ENCODE peak calls at places on chromosome 18, in six cellular contexts. V is CD8-positive, alpha-beta T cell; C is effector memory CD4-positive, alpha-beta T cell; H is GM23248; F is OCI-LY7; G is psoas muscle. Q is an unnamed sample.

GRCh38 chr18:5894613-5895299 is 566 bp downstream of the TMEM200C start:
- DNase-seq in V (no peak), C (no peak), H (peak), F (no peak), G (peak), Q (no peak)

GRCh38 chr18:35024965-35025364 is 16.2 kb upstream of the MAPRE2 start:
- DNase-seq in V (no peak), C (no peak), H (peak), F (no peak), G (peak), Q (no peak)

GRCh38 chr18:42437646-42438045 is 482.6 kb downstream of the PIK3C3 start:
- DNase-seq in V (no peak), C (no peak), H (no peak), F (no peak), G (peak), Q (no peak)

GRCh38 chr18:68699043-68699442 is 15.9 kb downstream of the TMX3 start:
- DNase-seq in V (no peak), C (no peak), H (peak), F (no peak), G (no peak), Q (no peak)

GRCh38 chr18:3062798-3063563 is 50.0 kb upstream of the LPIN2 start:
- DNase-seq in V (peak), C (peak), H (peak), F (peak), G (peak), Q (peak)

GRCh38 chr18:48132993-48133674 is 202.7 kb upstream of the SMAD2 start:
- DNase-seq in V (no peak), C (no peak), H (no peak), F (no peak), G (no peak), Q (no peak)

GRCh38 chr18:8364385-8364784 is 244.9 kb upstream of the RAB12 start:
- DNase-seq in V (no peak), C (no peak), H (no peak), F (no peak), G (no peak), Q (no peak)

GRCh38 chr18:46324556-46324955 is 220.4 kb downstream of the HAUS1 start:
- DNase-seq in V (no peak), C (no peak), H (peak), F (peak), G (no peak), Q (no peak)

GRCh38 chr18:28657836-28658410 is 481.0 kb upstream of the CDH2 start:
- DNase-seq in V (no peak), C (no peak), H (peak), F (no peak), G (no peak), Q (no peak)

DNA sequence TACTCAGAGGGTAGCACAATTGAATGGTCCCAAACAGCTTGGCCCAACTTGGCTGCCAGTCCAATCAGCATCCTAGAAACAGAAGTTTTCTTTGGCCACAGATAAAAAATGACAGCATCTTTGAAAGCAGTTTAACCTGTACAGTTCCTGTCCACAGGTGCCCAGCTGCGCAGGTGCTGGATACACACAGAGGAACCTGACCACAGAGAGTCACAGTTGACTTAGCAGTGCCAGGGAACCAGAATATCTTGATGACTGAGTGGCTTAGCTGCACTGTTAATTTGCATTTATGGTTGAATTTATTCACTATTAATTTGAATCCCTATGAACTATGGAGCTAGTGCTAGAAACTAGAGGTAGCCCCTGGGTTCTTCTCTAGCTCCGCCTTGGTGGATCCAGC is 93.7 kb downstream of the TPGS2 start:
- DNase-seq in V (no peak), C (no peak), H (no peak), F (peak), G (no peak), Q (no peak)
- H3K27ac ChIP-seq in V (no peak), C (no peak), H (no peak), F (peak), G (no peak), Q (no peak)

GRCh38 chr18:31591113-31591512 is 564 bp upstream of the TTR start:
- DNase-seq in V (no peak), C (no peak), H (no peak), F (no peak), G (no peak), Q (no peak)

GRCh38 chr18:31591628-31592027 is at the start of gene TTR:
- DNase-seq in V (no peak), C (no peak), H (no peak), F (no peak), G (no peak), Q (no peak)

GRCh38 chr18:31596081-31596872 is 4.6 kb downstream of the TTR start:
- DNase-seq in V (no peak), C (no peak), H (peak), F (no peak), G (no peak), Q (no peak)

GRCh38 chr18:31590570-31590969 is 1.1 kb upstream of the TTR start:
- DNase-seq in V (no peak), C (no peak), H (no peak), F (no peak), G (no peak), Q (no peak)

DNA sequence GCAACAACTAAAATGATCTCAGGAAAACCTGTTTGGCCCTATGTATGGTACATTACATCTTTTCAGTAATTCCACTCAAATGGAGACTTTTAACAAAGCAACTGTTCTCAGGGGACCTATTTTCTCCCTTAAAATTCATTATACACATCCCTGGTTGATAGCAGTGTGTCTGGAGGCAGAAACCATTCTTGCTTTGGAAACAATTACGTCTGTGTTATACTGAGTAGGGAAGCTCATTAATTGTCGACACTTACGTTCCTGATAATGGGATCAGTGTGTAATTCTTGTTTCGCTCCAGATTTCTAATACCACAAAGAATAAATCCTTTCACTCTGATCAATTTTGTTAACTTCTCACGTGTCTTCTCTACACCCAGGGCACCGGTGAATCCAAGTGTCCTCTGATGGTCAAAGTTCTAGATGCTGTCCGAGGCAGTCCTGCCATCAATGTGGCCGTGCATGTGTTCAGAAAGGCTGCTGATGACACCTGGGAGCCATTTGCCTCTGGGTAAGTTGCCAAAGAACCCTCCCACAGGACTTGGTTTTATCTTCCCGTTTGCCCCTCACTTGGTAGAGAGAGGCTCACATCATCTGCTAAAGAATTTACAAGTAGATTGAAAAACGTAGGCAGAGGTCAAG is 962 bp downstream of the TTR start:
- DNase-seq in V (no peak), C (no peak), H (no peak), F (no peak), G (no peak), Q (no peak)
- H3K27ac ChIP-seq in V (no peak), C (no peak), H (no peak), F (no peak), G (no peak), Q (no peak)

GRCh38 chr18:44922968-44923367 is 242.3 kb downstream of the SETBP1 start:
- DNase-seq in V (no peak), C (no peak), H (no peak), F (no peak), G (no peak), Q (no peak)

GRCh38 chr18:44921974-44922373 is 241.3 kb downstream of the SETBP1 start:
- DNase-seq in V (no peak), C (no peak), H (no peak), F (no peak), G (no peak), Q (no peak)

GRCh38 chr18:44924750-44925534 is 244.3 kb downstream of the SETBP1 start:
- DNase-seq in V (no peak), C (no peak), H (no peak), F (no peak), G (no peak), Q (no peak)

GRCh38 chr18:44927127-44927849 is 246.6 kb downstream of the SETBP1 start:
- DNase-seq in V (no peak), C (no peak), H (peak), F (no peak), G (no peak), Q (no peak)
- H3K27ac ChIP-seq in V (no peak), C (no peak), H (peak), F (no peak), G (peak), Q (no peak)

GRCh38 chr18:23580677-23581367 is 5.5 kb downstream of the NPC1 start:
- DNase-seq in V (no peak), C (no peak), H (peak), F (no peak), G (no peak), Q (no peak)
- H3K27ac ChIP-seq in V (no peak), C (no peak), H (peak), F (no peak), G (no peak), Q (peak)

GRCh38 chr18:13481820-13482640 is 244.3 kb downstream of the FAM210A start:
- DNase-seq in V (no peak), C (no peak), H (no peak), F (no peak), G (no peak), Q (no peak)
- H3K27ac ChIP-seq in V (no peak), C (no peak), H (no peak), F (no peak), G (no peak), Q (no peak)

DNA sequence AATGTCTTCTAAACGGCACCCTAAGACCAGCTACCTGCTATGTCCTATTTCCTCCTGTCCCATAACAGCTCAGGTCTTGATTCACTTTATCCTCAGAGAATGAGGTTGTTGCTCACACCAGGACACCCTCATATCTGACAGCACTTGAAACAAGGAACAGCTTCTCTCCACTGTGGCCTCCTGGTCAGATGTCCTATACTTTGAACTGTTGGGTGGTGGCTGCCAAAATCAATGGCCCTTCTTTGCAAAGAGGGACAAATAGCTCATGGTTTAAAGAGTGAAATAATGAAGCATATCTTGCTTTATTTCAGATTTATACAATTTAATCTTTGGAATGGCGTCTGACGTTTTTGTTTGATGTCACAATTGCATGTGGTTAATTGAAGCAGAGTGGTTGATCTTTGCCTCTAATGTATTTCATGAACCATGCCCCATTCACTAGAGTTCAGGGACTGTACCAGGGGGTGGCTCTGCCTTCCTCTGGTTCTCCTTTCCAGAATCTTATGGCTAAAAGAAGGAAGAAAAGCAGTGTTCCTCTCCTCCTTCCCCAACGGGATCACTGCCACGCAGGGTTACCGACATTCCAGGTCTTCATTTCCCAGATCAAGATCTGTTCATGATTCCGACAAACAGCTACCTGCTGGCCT is 24.1 kb upstream of the ZCCHC2 start:
- DNase-seq in V (no peak), C (no peak), H (no peak), F (no peak), G (no peak), Q (no peak)
- H3K27ac ChIP-seq in V (no peak), C (no peak), H (no peak), F (no peak), G (no peak), Q (no peak)

GRCh38 chr18:11994346-11994707 is 13.0 kb downstream of the IMPA2 start:
- DNase-seq in V (no peak), C (no peak), H (peak), F (no peak), G (peak), Q (no peak)
- H3K27ac ChIP-seq in V (no peak), C (no peak), H (peak), F (no peak), G (peak), Q (no peak)